ENCODE peak calls at places on chromosomes 13 and 19, in six cellular contexts. U is IMR-90, D is H9, B is mesendoderm, S is H1, F is neuronal stem cell. C is an unnamed sample. For H3K4me1, the result is how much of the 10 kb centered on the place peaks cover.

GRCh38 chr19:4272894-4273293 is 6.2 kb upstream of the SHD start:
- DNase-seq in D (no peak), S (no peak), B (no peak), U (no peak), F (no peak), C (no peak)

GRCh38 chr13:36030670-36031331 is 100.4 kb downstream of the DCLK1 start:
- DNase-seq in F (no peak), U (peak), B (peak), D (no peak), S (no peak), C (no peak)

GRCh38 chr13:49097374-49097773 is 121.7 kb downstream of the FNDC3A start:
- DNase-seq in U (peak), S (no peak), D (no peak), F (no peak), B (no peak), C (peak)

GRCh38 chr19:1844536-1845515 is 3.5 kb downstream of the REXO1 start:
- DNase-seq in F (no peak), U (no peak), B (no peak), S (no peak), D (no peak), C (no peak)

GRCh38 chr13:112818698-112819045 is 128.8 kb downstream of the ATP11A start:
- DNase-seq in U (no peak), B (no peak), S (no peak), F (no peak), D (no peak), C (no peak)

GRCh38 chr19:5305163-5305562 is 35.4 kb downstream of the PTPRS start:
- DNase-seq in B (no peak), S (no peak), F (no peak), U (no peak), D (no peak), C (no peak)

GRCh38 chr13:73945871-73946270 is 188.3 kb downstream of the KLF12 start:
- DNase-seq in D (no peak), B (peak), U (no peak), F (peak), S (no peak), C (no peak)

GRCh38 chr19:13466697-13467096 is 39.6 kb downstream of the CACNA1A start:
- DNase-seq in F (no peak), D (no peak), S (no peak), B (no peak), U (no peak), C (no peak)

GRCh38 chr13:73828811-73829210 is 305.4 kb downstream of the KLF12 start:
- DNase-seq in D (no peak), F (no peak), B (peak), U (no peak), S (no peak), C (no peak)

GRCh38 chr13:76711515-76712182 is 174.6 kb downstream of the KCTD12 start:
- DNase-seq in F (no peak), U (peak), B (no peak), S (no peak), D (no peak), C (peak)

GRCh38 chr19:31436121-31436776 is 87.0 kb upstream of the TSHZ3 start:
- DNase-seq in F (no peak), U (peak), S (peak), D (no peak), B (no peak), C (peak)

GRCh38 chr13:42041017-42041683 is 7.3 kb upstream of the DGKH start:
- DNase-seq in B (peak), F (peak), U (peak), S (peak), D (peak), C (peak)

GRCh38 chr19:4059931-4060620 is 6.6 kb downstream of the ZBTB7A start:
- DNase-seq in F (no peak), D (peak), B (no peak), U (no peak), S (no peak), C (no peak)

GRCh38 chr19:56692496-56692895 is 20.9 kb upstream of the ZNF835 start:
- DNase-seq in S (no peak), U (no peak), F (no peak), D (no peak), B (peak), C (no peak)

GRCh38 chr13:24381539-24382265 is 72.3 kb downstream of the C1QTNF9 start:
- DNase-seq in F (no peak), B (no peak), D (no peak), S (peak), U (peak), C (no peak)

GRCh38 chr19:46137915-46138473 is 10.0 kb upstream of the IGFL2 start:
- DNase-seq in F (no peak), U (no peak), B (no peak), S (no peak), D (no peak), C (no peak)

GRCh38 chr19:41939861-41940442 is 11.7 kb upstream of the ERFL start:
- DNase-seq in S (peak), B (peak), D (no peak), F (no peak), U (no peak), C (no peak)

GRCh38 chr13:57286511-57287098 is 119.6 kb downstream of the PRR20E start:
- DNase-seq in U (no peak), S (no peak), B (no peak), F (no peak), D (peak), C (no peak)

GRCh38 chr13:26186141-26186870 is 35.8 kb downstream of the RNF6 start:
- DNase-seq in S (peak), F (peak), B (peak), U (peak), D (peak), C (peak)

GRCh38 chr13:20165417-20166257 is 4.8 kb upstream of the GJA3 start:
- DNase-seq in F (no peak), S (no peak), B (no peak), U (peak), D (no peak), C (no peak)

GRCh38 chr19:55391702-55392615 is 6.2 kb downstream of the RPL28 start:
- DNase-seq in U (peak), F (no peak), S (no peak), D (no peak), B (no peak), C (peak)

GRCh38 chr13:47215741-47216140 is 318.9 kb upstream of the HTR2A start:
- DNase-seq in D (no peak), F (no peak), U (peak), S (no peak), B (peak), C (peak)

GRCh38 chr13:33870046-33870668 is 52.2 kb downstream of the RFC3 start:
- DNase-seq in D (no peak), U (no peak), B (no peak), F (no peak), S (no peak), C (no peak)

GRCh38 chr19:10290439-10290875 is 705 bp downstream of the ICAM5 start:
- DNase-seq in D (peak), U (peak), S (peak), F (no peak), B (peak), C (no peak)

GRCh38 chr13:109790951-109791605 is 4.7 kb upstream of the IRS2 start:
- DNase-seq in U (peak), S (no peak), D (peak), F (no peak), B (peak), C (peak)

GRCh38 chr13:98293103-98293502 is 116.0 kb upstream of the RNF113B start:
- DNase-seq in U (no peak), D (no peak), F (no peak), B (no peak), S (no peak), C (no peak)

GRCh38 chr13:69287050-69287698 is 820.5 kb upstream of the ATXN8OS start:
- DNase-seq in U (no peak), F (no peak), B (no peak), S (no peak), D (no peak), C (no peak)

GRCh38 chr13:41562083-41562482 is 104.7 kb downstream of the RGCC start:
- DNase-seq in F (no peak), S (no peak), D (no peak), B (no peak), U (peak), C (peak)

GRCh38 chr13:48004201-48004600 is 3.1 kb upstream of the SUCLA2 start:
- DNase-seq in F (no peak), U (no peak), D (peak), S (no peak), B (peak), C (no peak)

GRCh38 chr13:34933786-34934185 is 8.3 kb upstream of the NBEA start:
- DNase-seq in F (no peak), D (no peak), B (no peak), U (no peak), S (no peak), C (no peak)

GRCh38 chr19:51564791-51565190 is 6.3 kb upstream of the ZNF175 start:
- DNase-seq in B (peak), F (no peak), D (peak), S (no peak), U (no peak), C (no peak)
- H2BK15ac ChIP-seq in B (no peak), F (no peak), D (no peak), S (no peak), U (no peak), C (peak)

GRCh38 chr13:114053026-114053425 is 79.2 kb upstream of the C13orf46 start:
- DNase-seq in B (no peak), F (no peak), U (peak), S (no peak), D (no peak), C (peak)

GRCh38 chr13:114055766-114056165 is 76.7 kb downstream of the RASA3 start:
- DNase-seq in D (no peak), S (no peak), B (no peak), F (no peak), U (no peak), C (no peak)

GRCh38 chr13:114056205-114057013 is 76.0 kb downstream of the RASA3 start:
- DNase-seq in F (no peak), B (no peak), D (no peak), S (no peak), U (no peak), C (no peak)

GRCh38 chr13:114054830-114055439 is 77.5 kb downstream of the RASA3 start:
- DNase-seq in S (no peak), F (no peak), B (no peak), D (no peak), U (no peak), C (no peak)

GRCh38 chr13:114054269-114054668 is 78.2 kb downstream of the RASA3 start:
- DNase-seq in B (peak), S (no peak), U (no peak), D (no peak), F (no peak), C (no peak)
- H3K4me1 ChIP-seq in B (under half), S (under half), U (under half), D (under half), F (under half), C (half or more)

GRCh38 chr19:50804420-50805272 is 14.4 kb downstream of the ACP4 start:
- DNase-seq in U (peak), F (peak), D (peak), B (peak), S (peak), C (peak)

GRCh38 chr19:50798943-50799851 is 9.0 kb downstream of the ACP4 start:
- DNase-seq in U (no peak), B (no peak), F (no peak), S (no peak), D (no peak), C (no peak)

GRCh38 chr19:50801107-50801506 is 10.9 kb downstream of the ACP4 start:
- DNase-seq in B (no peak), F (no peak), S (no peak), D (no peak), U (no peak), C (no peak)

GRCh38 chr19:50808856-50809255 is 14.7 kb downstream of the KLK1 start:
- DNase-seq in F (no peak), S (no peak), U (no peak), D (no peak), B (no peak), C (no peak)

GRCh38 chr19:50803633-50804419 is 13.6 kb downstream of the ACP4 start:
- DNase-seq in B (no peak), D (no peak), F (no peak), S (no peak), U (no peak), C (peak)
- H2BK120ac ChIP-seq in B (peak), D (no peak), F (peak), S (peak), U (no peak), C (no peak)

DNA sequence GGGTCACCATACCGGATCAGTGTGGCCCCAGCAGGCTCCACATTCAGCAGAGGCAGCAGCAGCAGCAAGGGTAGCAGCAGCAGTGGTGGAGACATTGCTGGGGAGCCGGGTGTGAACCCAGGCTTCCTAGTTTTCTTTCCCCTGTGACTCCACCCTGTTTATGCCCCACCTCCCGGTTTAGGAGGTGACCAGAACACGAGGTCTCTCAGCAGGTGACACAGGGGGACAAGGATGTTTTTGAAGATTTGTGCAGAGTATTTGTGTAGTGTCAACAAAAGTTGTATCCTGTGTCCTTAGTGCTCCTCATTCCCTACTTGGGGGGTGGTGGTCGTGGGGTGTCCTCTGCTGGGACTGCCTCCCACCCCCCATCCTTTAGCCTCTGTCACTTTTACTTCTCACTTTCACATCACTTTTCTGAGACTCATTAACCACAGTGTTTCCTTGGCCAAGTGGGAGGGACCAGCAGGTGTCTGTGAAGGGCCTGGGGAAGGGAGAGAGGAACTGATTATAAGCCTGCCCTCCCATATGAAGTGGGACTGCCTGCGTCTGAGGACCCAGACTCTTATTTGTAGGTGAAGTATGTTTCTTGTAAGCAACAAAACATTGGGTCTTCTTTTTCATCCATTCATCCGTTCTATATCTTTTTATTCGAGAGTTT is 15.6 kb upstream of the KCNC3 start:
- DNase-seq in F (no peak), S (no peak), B (no peak), D (no peak), U (no peak), C (no peak)
- H2BK15ac ChIP-seq in F (no peak), S (no peak), B (no peak), D (no peak), U (no peak), C (no peak)

DNA sequence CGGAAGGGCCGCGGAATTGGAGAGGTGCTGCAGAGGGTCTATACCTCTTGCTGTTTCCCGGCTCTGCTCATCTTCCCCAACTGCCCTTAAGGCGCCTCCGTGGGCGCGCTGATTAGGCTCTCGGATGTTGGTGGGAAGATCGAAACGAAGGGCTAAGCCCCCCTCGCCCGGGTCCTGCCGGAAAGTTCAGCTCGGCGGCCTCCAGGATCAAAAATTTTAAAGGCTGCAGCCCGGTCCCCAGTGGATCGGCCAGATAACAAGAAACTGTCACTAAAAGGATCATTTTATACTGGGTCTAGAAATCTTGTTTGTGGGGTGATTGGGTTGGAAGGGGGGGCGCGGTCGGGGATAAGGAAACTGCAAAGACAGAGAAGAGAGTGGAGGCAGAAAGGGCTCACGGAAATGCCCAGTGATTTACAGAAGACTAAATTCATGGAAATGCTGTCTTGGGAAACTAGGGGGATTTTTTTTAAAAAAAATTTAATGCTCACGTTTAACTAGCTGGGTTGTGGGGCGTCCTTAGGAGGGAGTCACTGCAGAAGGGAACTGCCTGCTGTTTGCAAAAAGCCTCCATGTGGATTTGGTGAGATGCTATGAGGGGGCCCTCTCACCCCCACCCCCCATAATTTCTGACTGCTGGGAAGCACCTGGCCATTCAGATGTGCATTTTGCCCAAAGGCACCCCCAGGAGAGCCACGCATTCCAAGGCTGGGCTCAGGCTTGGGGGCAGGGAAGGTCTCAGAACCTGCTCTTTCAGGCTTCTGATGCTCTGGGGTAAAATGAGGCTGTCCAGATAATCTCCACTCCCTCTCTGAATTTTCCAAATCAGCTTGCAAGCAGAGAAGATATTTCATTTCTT is 7.7 kb downstream of the CDX2 start:
- DNase-seq in F (no peak), S (no peak), U (no peak), B (peak), D (peak), C (no peak)
- H3K4me1 ChIP-seq in F (under half), S (under half), U (under half), B (under half), D (under half), C (under half)

DNA sequence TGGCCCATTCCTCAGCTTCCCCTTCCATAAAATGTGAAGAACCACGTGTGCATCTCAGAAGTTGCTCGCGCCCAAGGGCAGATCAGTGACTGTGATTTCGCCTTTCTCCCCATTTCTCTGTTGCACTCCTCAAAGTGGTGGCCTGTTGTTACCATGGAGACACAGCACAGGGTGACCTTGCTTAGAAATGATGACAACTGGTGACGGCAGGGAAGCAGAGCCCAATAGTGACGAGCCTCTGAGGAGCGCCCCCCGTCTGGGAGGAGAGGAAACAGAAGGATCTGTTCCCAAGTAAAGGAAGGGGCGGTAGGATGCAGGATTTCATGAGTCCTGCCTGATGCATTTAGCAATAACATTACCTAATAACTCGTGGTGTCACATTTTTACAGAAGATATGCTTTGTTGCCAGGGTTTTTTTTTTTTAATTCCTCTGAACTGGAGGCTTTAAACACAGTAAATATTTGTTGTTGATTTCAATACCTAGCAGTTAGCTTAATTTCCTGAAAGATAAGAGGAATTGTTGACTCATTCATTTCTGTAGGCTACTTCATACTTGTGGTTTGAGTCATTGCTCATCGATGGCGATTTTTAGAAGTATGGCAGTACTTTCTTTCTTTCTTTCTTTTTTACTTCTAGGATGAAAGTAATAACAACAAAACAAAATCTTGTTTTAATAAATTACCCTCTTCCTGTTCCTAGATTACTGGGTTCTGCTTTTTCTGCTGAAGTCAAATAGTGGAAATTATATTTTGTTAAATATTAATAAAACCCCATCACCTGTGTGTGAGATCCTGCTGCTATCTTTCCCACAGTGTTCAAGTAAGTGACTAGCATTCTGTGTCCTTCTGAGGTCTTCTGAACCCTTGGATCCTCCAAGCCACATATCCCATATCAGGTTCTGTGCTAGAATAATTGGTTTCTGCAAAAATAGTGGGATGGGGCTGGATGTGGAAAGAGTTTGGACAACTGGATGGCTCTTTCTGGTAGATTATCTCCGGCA is 36.0 kb downstream of the MBNL2 start:
- DNase-seq in F (no peak), D (peak), B (peak), S (no peak), U (peak), C (peak)
- H2BK120ac ChIP-seq in F (no peak), D (no peak), B (no peak), S (no peak), U (peak), C (peak)

DNA sequence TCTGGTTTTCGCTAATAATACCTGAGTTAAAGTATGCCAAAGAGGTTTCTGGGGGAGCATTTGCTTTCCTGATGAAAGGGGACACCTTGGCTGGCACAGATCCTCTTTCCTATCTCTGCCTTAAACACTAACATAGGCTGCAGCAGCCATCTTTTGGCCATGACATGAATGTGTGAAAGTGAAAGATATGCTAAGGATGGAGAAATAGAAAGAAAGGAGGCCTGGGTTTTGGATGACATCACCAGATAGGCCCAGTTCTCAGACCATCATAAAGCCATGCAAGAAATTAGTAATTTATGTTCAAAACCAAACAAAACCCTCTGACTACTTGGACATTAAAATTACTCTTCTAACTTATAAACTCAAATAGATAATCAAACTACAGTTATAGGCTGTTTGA is 279.7 kb downstream of the COG6 start:
- DNase-seq in F (no peak), S (no peak), U (no peak), B (no peak), D (no peak), C (no peak)
- H2BK15ac ChIP-seq in F (no peak), S (no peak), U (no peak), B (no peak), D (no peak), C (no peak)